ENCODE peak calls at places on chromosomes 1 and 21, in six cellular contexts. O is A549, E is endothelial cell of umbilical vein, I is K562, Q is HepG2, B is GM12878. X is an unnamed sample.

GRCh38 chr21:40200962-40201361 is 333.7 kb downstream of the PCP4 start:
- DNase-seq in B (no peak), Q (no peak), O (no peak), E (no peak), I (no peak), X (no peak)

GRCh38 chr1:214125819-214126218 is 138.0 kb downstream of the PROX1 start:
- DNase-seq in E (no peak), I (no peak), Q (no peak), O (no peak), B (no peak), X (no peak)

GRCh38 chr21:26732442-26733221 is 112.6 kb downstream of the ADAMTS1 start:
- DNase-seq in I (no peak), Q (peak), E (peak), B (no peak), O (peak), X (peak)

GRCh38 chr1:229885568-229886495 is 181.2 kb upstream of the GALNT2 start:
- DNase-seq in B (no peak), O (no peak), Q (no peak), I (no peak), E (no peak), X (no peak)

GRCh38 chr1:173409613-173410012 is 67.5 kb upstream of the PRDX6 start:
- DNase-seq in I (no peak), Q (no peak), O (no peak), B (no peak), E (peak), X (peak)

GRCh38 chr1:67921725-67922489 is 88.6 kb upstream of the GNG12 start:
- DNase-seq in O (no peak), E (peak), I (peak), Q (no peak), B (no peak), X (no peak)

GRCh38 chr21:33825898-33826297 is 89.7 kb downstream of the ATP5PO start:
- DNase-seq in E (no peak), B (no peak), O (no peak), I (no peak), Q (no peak), X (no peak)

GRCh38 chr1:239386453-239387303 is at the start of gene CHRM3:
- DNase-seq in B (no peak), O (peak), I (no peak), E (no peak), Q (no peak), X (no peak)

GRCh38 chr1:78005347-78005722 is 596 bp downstream of the DNAJB4 start:
- DNase-seq in B (no peak), O (no peak), E (no peak), Q (no peak), I (no peak), X (no peak)

GRCh38 chr1:41618871-41619270 is 134.4 kb upstream of the EDN2 start:
- DNase-seq in E (no peak), B (no peak), O (no peak), I (no peak), Q (no peak), X (no peak)

GRCh38 chr21:41722052-41723018 is 44.5 kb downstream of the RIPK4 start:
- DNase-seq in I (no peak), B (no peak), Q (no peak), O (no peak), E (no peak), X (no peak)

GRCh38 chr1:42970143-42970542 is 11.5 kb upstream of the SLC2A1 start:
- DNase-seq in Q (no peak), I (peak), E (no peak), O (no peak), B (no peak), X (no peak)
- TF ChIP-seq POLR2A in Q (no peak), I (no peak), E (no peak), O (no peak), B (no peak), X (no peak)

GRCh38 chr1:98072047-98072446 is 151.2 kb upstream of the DPYD start:
- DNase-seq in O (no peak), Q (no peak), E (no peak), I (no peak), B (no peak), X (no peak)

GRCh38 chr1:98075626-98076025 is 154.8 kb upstream of the DPYD start:
- DNase-seq in Q (no peak), B (no peak), E (no peak), O (no peak), I (no peak), X (no peak)

GRCh38 chr1:98081951-98082350 is 161.1 kb upstream of the DPYD start:
- DNase-seq in O (no peak), B (no peak), E (no peak), I (no peak), Q (no peak), X (no peak)

GRCh38 chr1:98078586-98078985 is 157.8 kb upstream of the DPYD start:
- DNase-seq in I (no peak), Q (no peak), B (no peak), O (no peak), E (no peak), X (peak)

GRCh38 chr1:98077691-98078090 is 156.9 kb upstream of the DPYD start:
- DNase-seq in E (no peak), Q (no peak), O (no peak), B (no peak), I (no peak), X (no peak)
- TF ChIP-seq MYC in E (no peak), Q (no peak), O (no peak), B (no peak), I (no peak), X (no peak)

GRCh38 chr1:57696041-57696440 is 272.2 kb upstream of the DAB1 start:
- DNase-seq in I (no peak), E (no peak), B (no peak), Q (no peak), O (no peak), X (no peak)

GRCh38 chr1:57696904-57697303 is 273.0 kb upstream of the DAB1 start:
- DNase-seq in E (no peak), O (no peak), B (no peak), I (no peak), Q (no peak), X (no peak)
- H3K4me3 ChIP-seq in E (no peak), O (no peak), B (no peak), I (no peak), Q (no peak), X (no peak)

GRCh38 chr1:155172732-155173477 is at the start of gene KRTCAP2:
- DNase-seq in O (peak), I (peak), Q (peak), B (peak), E (peak), X (peak)
- TF ChIP-seq POLR2A in O (peak), I (peak), Q (peak), B (peak), E (peak), X (peak)

DNA sequence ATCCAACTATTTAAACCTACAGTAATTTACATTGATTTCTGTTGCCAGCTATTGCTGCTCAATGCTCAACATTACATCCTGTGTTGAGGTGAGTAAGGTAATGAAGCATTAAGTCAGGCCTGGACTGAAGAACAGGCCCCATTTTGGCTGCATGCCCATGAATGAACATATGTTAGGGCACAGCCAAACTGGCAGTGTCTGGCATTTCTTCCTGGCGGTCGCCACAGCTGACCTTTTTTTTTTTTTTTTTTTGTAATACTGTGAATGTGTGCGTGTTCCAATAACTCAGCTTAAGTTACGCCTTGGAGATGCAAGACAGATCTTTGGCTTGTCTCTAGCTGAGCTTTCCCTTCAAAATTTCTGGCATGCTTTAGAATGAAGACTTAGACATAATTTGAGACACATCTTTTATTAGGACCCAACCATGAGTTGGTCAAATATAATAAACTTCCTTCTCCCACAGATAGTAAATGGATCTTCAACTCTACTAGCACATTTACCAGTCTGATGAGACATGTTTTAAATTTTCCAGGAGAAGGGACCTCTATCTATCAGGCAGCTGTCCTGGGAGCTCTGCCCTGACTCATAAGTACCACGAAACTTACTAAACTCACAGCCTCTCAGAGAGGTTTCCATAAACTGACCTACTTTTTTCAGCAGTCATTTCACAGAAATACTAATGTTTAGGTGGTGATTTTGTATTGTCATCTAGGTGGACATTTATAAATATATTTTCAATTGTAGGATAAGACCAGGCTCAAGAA is 341.1 kb upstream of the RUNX1 start:
- DNase-seq in B (no peak), I (no peak), E (peak), O (no peak), Q (no peak), X (no peak)
- TF ChIP-seq MYC in B (no peak), I (no peak), E (no peak), O (no peak), Q (no peak), X (no peak)

GRCh38 chr1:27009601-27010197 is 3.0 kb downstream of the TENT5B start:
- DNase-seq in B (no peak), I (no peak), E (no peak), Q (no peak), O (peak), X (no peak)
- H3K4me3 ChIP-seq in B (no peak), I (no peak), E (no peak), Q (no peak), O (no peak), X (no peak)

DNA sequence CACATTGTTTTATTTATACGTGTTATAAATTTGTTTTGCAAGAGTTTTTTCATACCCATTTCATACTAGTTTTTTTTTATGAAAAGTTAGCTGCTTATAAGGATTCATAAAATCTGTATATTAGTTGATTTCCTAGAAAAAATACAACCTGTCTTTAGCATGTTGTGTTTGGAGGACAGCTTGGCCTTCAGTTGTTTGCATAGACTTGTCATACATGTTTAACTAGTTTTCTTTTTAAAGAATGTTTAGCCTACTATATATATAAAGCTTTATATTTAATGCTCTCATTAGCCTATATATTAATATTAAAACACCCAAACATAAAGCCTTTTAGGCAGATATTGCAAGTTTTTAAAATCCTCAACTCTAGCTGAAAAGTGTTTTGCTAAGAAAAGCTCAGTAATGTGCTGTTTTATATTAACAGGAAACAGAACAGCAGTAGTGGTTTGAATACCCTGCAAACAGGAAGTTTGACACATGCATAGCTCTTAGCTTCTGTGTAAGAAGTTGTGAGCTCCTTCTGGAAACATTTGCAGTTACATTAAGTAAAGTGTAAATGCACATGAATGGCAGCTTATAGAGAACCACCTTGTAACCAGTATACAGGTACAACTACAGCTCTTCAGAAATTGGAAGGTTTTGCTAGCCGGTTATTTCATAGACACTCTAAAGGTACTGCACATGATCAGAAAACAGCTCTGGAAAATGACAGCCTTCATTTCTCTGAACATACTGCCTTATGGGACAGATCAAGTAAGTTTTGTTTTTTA is at the start of gene PRKACB:
- DNase-seq in Q (no peak), B (peak), I (no peak), O (no peak), E (peak), X (peak)
- TF ChIP-seq POLR2A in Q (no peak), B (no peak), I (no peak), O (no peak), E (peak), X (peak)

GRCh38 chr1:93222987-93223675 is 42.6 kb downstream of the CCDC18 start:
- DNase-seq in B (no peak), O (no peak), E (peak), Q (no peak), I (no peak), X (no peak)

GRCh38 chr1:93215322-93215721 is 34.8 kb downstream of the CCDC18 start:
- DNase-seq in I (no peak), Q (no peak), E (no peak), O (no peak), B (no peak), X (no peak)

GRCh38 chr1:93221913-93222312 is 41.4 kb downstream of the CCDC18 start:
- DNase-seq in O (no peak), I (no peak), Q (peak), B (no peak), E (no peak), X (no peak)

DNA sequence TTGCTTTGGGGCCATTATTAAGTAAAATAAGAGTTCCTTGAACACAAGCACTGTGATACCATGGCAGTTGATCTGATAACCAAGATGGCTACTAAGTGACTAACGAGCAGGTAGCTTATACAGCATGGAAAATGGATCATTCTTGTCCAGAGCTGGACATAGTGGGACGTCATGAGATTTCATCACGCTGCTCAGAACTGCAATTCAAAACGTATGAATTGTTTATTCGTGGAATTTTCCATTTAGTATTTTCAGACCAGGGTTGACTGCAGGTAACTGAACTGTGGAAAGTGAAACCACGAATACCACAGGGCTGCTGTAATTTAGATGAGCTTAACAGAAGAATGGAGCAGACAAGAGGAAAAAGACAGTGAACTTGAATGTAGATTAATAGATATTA is 38.9 kb downstream of the CCDC18 start:
- DNase-seq in I (no peak), Q (no peak), E (no peak), O (no peak), B (peak), X (peak)
- TF ChIP-seq MYC in I (no peak), Q (no peak), E (no peak), O (no peak), B (no peak), X (no peak)